ENCODE peak calls at places on chromosomes 11 and 22, in four cellular contexts. One of them, this sample, is unnamed. For H3K9me3 and H3K36me3, the result is how much of the 10 kb centered on the place peaks cover.

GRCh38 chr11:64759722-64760719 is at the start of gene PYGM:
- DNase-seq in adipocyte: no peak
- DNase-seq in small intestine: no peak
- DNase-seq in CD8-positive, alpha-beta T cell: no peak
- DNase-seq in this sample: no peak

GRCh38 chr22:40183029-40183581 is 5.4 kb downstream of the TNRC6B start:
- DNase-seq in adipocyte: peak
- DNase-seq in small intestine: peak
- DNase-seq in CD8-positive, alpha-beta T cell: no peak
- DNase-seq in this sample: no peak

GRCh38 chr11:12182650-12183511 is 72.5 kb downstream of the MICAL2 start:
- DNase-seq in adipocyte: peak
- DNase-seq in small intestine: no peak
- DNase-seq in CD8-positive, alpha-beta T cell: no peak
- DNase-seq in this sample: peak

GRCh38 chr22:35045451-35045850 is 20.5 kb upstream of the ISX start:
- DNase-seq in adipocyte: no peak
- DNase-seq in small intestine: no peak
- DNase-seq in CD8-positive, alpha-beta T cell: no peak
- DNase-seq in this sample: no peak

GRCh38 chr22:32844251-32844650 is 42.7 kb downstream of the TIMP3 start:
- DNase-seq in adipocyte: no peak
- DNase-seq in small intestine: no peak
- DNase-seq in CD8-positive, alpha-beta T cell: no peak
- DNase-seq in this sample: no peak

GRCh38 chr11:25214535-25215176 is 717.8 kb downstream of the LUZP2 start:
- DNase-seq in adipocyte: no peak
- DNase-seq in small intestine: no peak
- DNase-seq in CD8-positive, alpha-beta T cell: no peak
- DNase-seq in this sample: no peak

GRCh38 chr11:69444381-69445130 is 36.9 kb upstream of the LINC01488 start:
- DNase-seq in adipocyte: peak
- DNase-seq in small intestine: no peak
- DNase-seq in CD8-positive, alpha-beta T cell: no peak
- DNase-seq in this sample: no peak

GRCh38 chr22:20591660-20592310 is 84.4 kb downstream of the MED15 start:
- DNase-seq in adipocyte: peak
- DNase-seq in small intestine: no peak
- DNase-seq in CD8-positive, alpha-beta T cell: no peak
- DNase-seq in this sample: no peak

GRCh38 chr11:15969701-15970329 is 386.5 kb downstream of the SOX6 start:
- DNase-seq in adipocyte: peak
- DNase-seq in small intestine: no peak
- DNase-seq in CD8-positive, alpha-beta T cell: no peak
- DNase-seq in this sample: peak

GRCh38 chr11:123030517-123030916 is 31.4 kb downstream of the HSPA8 start:
- DNase-seq in adipocyte: no peak
- DNase-seq in small intestine: no peak
- DNase-seq in CD8-positive, alpha-beta T cell: no peak
- DNase-seq in this sample: no peak

GRCh38 chr11:122861631-122862030 is 20.9 kb upstream of the JHY start:
- DNase-seq in adipocyte: no peak
- DNase-seq in small intestine: no peak
- DNase-seq in CD8-positive, alpha-beta T cell: no peak
- DNase-seq in this sample: no peak

GRCh38 chr22:27786253-27786898 is 15.2 kb downstream of the MN1 start:
- DNase-seq in adipocyte: peak
- DNase-seq in small intestine: no peak
- DNase-seq in CD8-positive, alpha-beta T cell: no peak
- DNase-seq in this sample: no peak

GRCh38 chr22:27791494-27792241 is 9.9 kb downstream of the MN1 start:
- DNase-seq in adipocyte: peak
- DNase-seq in small intestine: no peak
- DNase-seq in CD8-positive, alpha-beta T cell: no peak
- DNase-seq in this sample: no peak

GRCh38 chr22:27785818-27786217 is 15.7 kb downstream of the MN1 start:
- DNase-seq in adipocyte: peak
- DNase-seq in small intestine: no peak
- DNase-seq in CD8-positive, alpha-beta T cell: no peak
- DNase-seq in this sample: no peak

GRCh38 chr22:27790396-27791216 is 10.9 kb downstream of the MN1 start:
- DNase-seq in adipocyte: peak
- DNase-seq in small intestine: no peak
- DNase-seq in CD8-positive, alpha-beta T cell: no peak
- DNase-seq in this sample: no peak

GRCh38 chr22:27788889-27789288 is 12.7 kb downstream of the MN1 start:
- DNase-seq in adipocyte: peak
- DNase-seq in small intestine: no peak
- DNase-seq in CD8-positive, alpha-beta T cell: no peak
- DNase-seq in this sample: no peak
- H3K4me3 ChIP-seq in adipocyte: no peak
- H3K4me3 ChIP-seq in small intestine: no peak
- H3K4me3 ChIP-seq in CD8-positive, alpha-beta T cell: no peak
- H3K4me3 ChIP-seq in this sample: no peak

GRCh38 chr22:30317778-30318177 is 9.0 kb downstream of the TBC1D10A start:
- DNase-seq in adipocyte: no peak
- DNase-seq in small intestine: no peak
- DNase-seq in CD8-positive, alpha-beta T cell: no peak
- DNase-seq in this sample: no peak
- H3K9me3 ChIP-seq in adipocyte: under half
- H3K9me3 ChIP-seq in small intestine: under half
- H3K9me3 ChIP-seq in CD8-positive, alpha-beta T cell: under half
- H3K9me3 ChIP-seq in this sample: under half

DNA sequence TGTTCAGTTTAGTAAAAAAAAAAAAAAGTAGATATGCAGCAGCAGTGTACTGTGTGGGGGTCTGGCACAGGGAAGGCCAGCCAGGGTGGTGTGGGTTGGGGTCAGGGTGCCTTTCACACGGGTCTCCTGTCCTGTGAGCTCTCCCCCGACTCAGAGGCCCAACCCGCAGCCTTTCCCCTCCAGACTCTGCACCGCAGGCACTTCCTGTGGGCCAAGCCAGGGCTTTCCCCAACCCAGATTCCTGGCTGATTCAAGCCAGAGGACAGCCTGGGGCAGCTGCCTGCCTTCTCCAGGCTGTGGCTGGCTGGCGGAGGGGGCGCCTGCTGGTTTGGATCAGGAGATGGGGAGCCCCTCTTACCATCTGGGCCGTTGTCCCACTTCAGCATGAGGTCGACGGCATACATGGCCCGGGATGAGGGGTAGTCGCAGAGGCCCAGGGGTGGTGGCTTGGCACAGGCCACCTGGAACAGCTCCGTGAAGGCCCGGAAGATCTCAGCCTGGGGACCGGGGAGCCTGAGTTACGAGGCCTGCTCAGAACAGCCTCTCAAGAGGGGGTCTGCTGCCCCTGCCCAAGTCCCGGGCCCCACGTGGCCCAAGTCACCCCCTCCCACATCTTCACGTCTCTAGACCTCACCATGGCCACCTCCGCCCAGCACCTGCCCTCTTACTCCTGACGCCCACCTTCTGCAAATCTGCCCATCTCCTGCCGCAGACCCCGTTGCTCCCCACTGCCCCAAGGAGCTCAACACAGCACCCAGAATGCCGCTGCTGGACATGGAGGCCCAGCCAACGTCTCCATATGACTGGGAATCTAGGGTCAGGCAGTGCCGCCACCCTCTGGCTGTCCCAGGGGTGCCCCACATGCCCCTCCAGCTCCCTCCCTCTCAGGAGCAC is 17.3 kb downstream of the TSPO start:
- DNase-seq in adipocyte: peak
- DNase-seq in small intestine: no peak
- DNase-seq in CD8-positive, alpha-beta T cell: no peak
- DNase-seq in this sample: no peak
- H3K36me3 ChIP-seq in adipocyte: under half
- H3K36me3 ChIP-seq in small intestine: under half
- H3K36me3 ChIP-seq in CD8-positive, alpha-beta T cell: under half
- H3K36me3 ChIP-seq in this sample: under half

DNA sequence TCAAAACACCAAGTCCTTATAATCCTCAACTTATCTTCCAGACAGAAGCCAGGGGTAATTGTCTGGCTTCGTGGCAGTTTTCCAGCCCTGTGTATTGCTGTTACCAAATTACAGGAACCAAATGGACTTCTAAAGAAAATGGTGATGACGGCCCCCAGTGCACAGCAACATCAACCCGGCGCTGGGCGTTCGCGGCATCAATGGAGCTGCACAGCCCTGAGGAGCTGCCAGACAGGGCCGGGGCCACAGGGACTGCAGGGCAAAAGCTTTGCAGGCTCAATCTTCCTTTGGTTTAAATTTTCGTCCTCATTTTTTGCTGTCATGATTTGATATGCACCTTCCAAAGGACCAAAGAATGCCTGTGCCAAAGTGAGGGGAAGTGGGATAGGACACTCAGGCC is 292.5 kb downstream of the BRD1 start:
- DNase-seq in adipocyte: no peak
- DNase-seq in small intestine: no peak
- DNase-seq in CD8-positive, alpha-beta T cell: no peak
- DNase-seq in this sample: no peak
- H3K4me3 ChIP-seq in adipocyte: no peak
- H3K4me3 ChIP-seq in small intestine: no peak
- H3K4me3 ChIP-seq in CD8-positive, alpha-beta T cell: no peak
- H3K4me3 ChIP-seq in this sample: no peak

GRCh38 chr11:127939000-127939399 is 648.4 kb downstream of the ETS1 start:
- DNase-seq in adipocyte: no peak
- DNase-seq in small intestine: no peak
- DNase-seq in CD8-positive, alpha-beta T cell: no peak
- DNase-seq in this sample: no peak
- H3K9me3 ChIP-seq in adipocyte: under half
- H3K9me3 ChIP-seq in small intestine: under half
- H3K9me3 ChIP-seq in CD8-positive, alpha-beta T cell: under half
- H3K9me3 ChIP-seq in this sample: under half

DNA sequence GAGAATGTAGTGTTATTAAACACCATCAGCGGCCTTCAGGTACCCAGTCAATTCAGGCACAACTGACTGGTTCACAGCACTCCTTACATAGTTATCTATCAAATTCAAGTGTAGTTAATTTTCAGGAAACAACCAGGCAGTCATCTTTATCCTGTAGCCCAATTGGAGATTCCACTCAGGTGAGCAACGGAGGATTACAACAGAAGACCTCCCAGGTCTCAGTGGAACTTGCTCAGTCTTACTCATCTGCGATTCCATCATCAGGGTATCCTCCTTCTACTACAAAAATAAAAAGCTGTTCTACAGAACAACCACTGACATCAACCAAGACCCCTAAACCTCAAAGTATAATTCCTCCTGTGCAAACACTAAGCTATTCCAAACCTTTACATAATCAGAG is 39.6 kb downstream of the QSER1 start:
- DNase-seq in adipocyte: no peak
- DNase-seq in small intestine: no peak
- DNase-seq in CD8-positive, alpha-beta T cell: no peak
- DNase-seq in this sample: no peak
- H3K36me3 ChIP-seq in adipocyte: under half
- H3K36me3 ChIP-seq in small intestine: under half
- H3K36me3 ChIP-seq in CD8-positive, alpha-beta T cell: under half
- H3K36me3 ChIP-seq in this sample: half or more

GRCh38 chr11:117825538-117826359 is 1.2 kb upstream of the FXYD2 start:
- DNase-seq in adipocyte: no peak
- DNase-seq in small intestine: no peak
- DNase-seq in CD8-positive, alpha-beta T cell: no peak
- DNase-seq in this sample: no peak
- H3K4me3 ChIP-seq in adipocyte: no peak
- H3K4me3 ChIP-seq in small intestine: no peak
- H3K4me3 ChIP-seq in CD8-positive, alpha-beta T cell: no peak
- H3K4me3 ChIP-seq in this sample: no peak

GRCh38 chr22:48376936-48377335 is 1450.7 kb downstream of the BRD1 start:
- DNase-seq in adipocyte: no peak
- DNase-seq in small intestine: no peak
- DNase-seq in CD8-positive, alpha-beta T cell: no peak
- DNase-seq in this sample: no peak

GRCh38 chr22:48378673-48379072 is 1449.0 kb downstream of the BRD1 start:
- DNase-seq in adipocyte: no peak
- DNase-seq in small intestine: no peak
- DNase-seq in CD8-positive, alpha-beta T cell: no peak
- DNase-seq in this sample: no peak

GRCh38 chr22:48380016-48380665 is 1447.5 kb downstream of the BRD1 start:
- DNase-seq in adipocyte: no peak
- DNase-seq in small intestine: no peak
- DNase-seq in CD8-positive, alpha-beta T cell: no peak
- DNase-seq in this sample: no peak

GRCh38 chr22:48382197-48382596 is 1445.5 kb downstream of the BRD1 start:
- DNase-seq in adipocyte: no peak
- DNase-seq in small intestine: no peak
- DNase-seq in CD8-positive, alpha-beta T cell: no peak
- DNase-seq in this sample: no peak

DNA sequence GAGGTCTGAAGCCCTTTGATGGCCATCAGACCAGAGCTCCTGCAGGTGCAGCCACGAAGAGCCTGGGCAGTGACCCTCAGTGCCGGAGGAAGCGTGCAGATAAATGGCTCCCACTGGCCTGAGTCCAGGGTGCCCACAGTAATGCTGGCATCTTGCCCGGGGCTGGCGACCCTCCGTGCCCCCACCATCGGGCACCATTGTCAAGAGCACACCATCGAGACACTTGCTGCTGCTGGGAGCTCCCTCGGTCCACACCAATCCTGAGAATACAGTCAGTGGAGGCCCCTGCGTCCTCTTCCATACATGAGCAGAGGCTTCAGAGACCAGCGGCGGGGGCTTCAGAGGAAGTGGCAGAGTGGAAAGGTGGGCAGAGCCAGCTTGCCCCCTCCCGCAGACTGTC is 1448.3 kb downstream of the BRD1 start:
- DNase-seq in adipocyte: no peak
- DNase-seq in small intestine: no peak
- DNase-seq in CD8-positive, alpha-beta T cell: no peak
- DNase-seq in this sample: no peak
- H3K9me3 ChIP-seq in adipocyte: under half
- H3K9me3 ChIP-seq in small intestine: under half
- H3K9me3 ChIP-seq in CD8-positive, alpha-beta T cell: under half
- H3K9me3 ChIP-seq in this sample: under half

This sample was measured in MG63.